ENCODE peak calls at places on chromosomes 2 and 18, in eight cellular contexts. One of them, this sample, is unnamed.

GRCh38 chr18:74496508-74497307 is 545 bp downstream of the CNDP2 start:
- DNase-seq in sigmoid colon: peak
- DNase-seq in left lung: peak
- DNase-seq in vagina: no peak
- DNase-seq in spleen: no peak
- DNase-seq in H1: no peak
- DNase-seq in suprapubic skin: peak
- DNase-seq in tibial artery: peak
- DNase-seq in this sample: peak

GRCh38 chr2:129727286-129727685 is 252.2 kb upstream of the RAB6C start:
- DNase-seq in left lung: no peak
- DNase-seq in spleen: no peak
- DNase-seq in suprapubic skin: peak
- DNase-seq in H1: no peak
- DNase-seq in sigmoid colon: no peak
- DNase-seq in vagina: no peak
- DNase-seq in tibial artery: no peak
- DNase-seq in this sample: no peak

GRCh38 chr2:232568161-232568560 is 17.7 kb downstream of the EIF4E2 start:
- DNase-seq in tibial artery: no peak
- DNase-seq in sigmoid colon: no peak
- DNase-seq in H1: no peak
- DNase-seq in suprapubic skin: no peak
- DNase-seq in left lung: no peak
- DNase-seq in spleen: no peak
- DNase-seq in vagina: no peak
- DNase-seq in this sample: no peak

GRCh38 chr2:195561205-195562032 is 95.6 kb upstream of the SLC39A10 start:
- DNase-seq in vagina: no peak
- DNase-seq in spleen: peak
- DNase-seq in suprapubic skin: no peak
- DNase-seq in left lung: no peak
- DNase-seq in sigmoid colon: no peak
- DNase-seq in tibial artery: no peak
- DNase-seq in H1: no peak
- DNase-seq in this sample: no peak

GRCh38 chr2:222074674-222075073 is 224.1 kb downstream of the PAX3 start:
- DNase-seq in suprapubic skin: no peak
- DNase-seq in spleen: no peak
- DNase-seq in tibial artery: no peak
- DNase-seq in H1: no peak
- DNase-seq in vagina: no peak
- DNase-seq in sigmoid colon: no peak
- DNase-seq in left lung: no peak
- DNase-seq in this sample: no peak

GRCh38 chr2:15945909-15946705 is 5.8 kb downstream of the MYCN start:
- DNase-seq in tibial artery: no peak
- DNase-seq in sigmoid colon: no peak
- DNase-seq in left lung: no peak
- DNase-seq in suprapubic skin: no peak
- DNase-seq in vagina: no peak
- DNase-seq in H1: no peak
- DNase-seq in spleen: no peak
- DNase-seq in this sample: no peak

GRCh38 chr2:207603486-207603885 is 21.7 kb downstream of the METTL21A start:
- DNase-seq in vagina: no peak
- DNase-seq in left lung: no peak
- DNase-seq in H1: no peak
- DNase-seq in suprapubic skin: no peak
- DNase-seq in spleen: no peak
- DNase-seq in sigmoid colon: no peak
- DNase-seq in tibial artery: no peak
- DNase-seq in this sample: no peak

GRCh38 chr2:168992591-168993349 is 38.4 kb downstream of the ABCB11 start:
- DNase-seq in spleen: no peak
- DNase-seq in H1: no peak
- DNase-seq in sigmoid colon: no peak
- DNase-seq in vagina: no peak
- DNase-seq in left lung: no peak
- DNase-seq in tibial artery: no peak
- DNase-seq in suprapubic skin: no peak
- DNase-seq in this sample: no peak

GRCh38 chr2:135258193-135258592 is 206.1 kb downstream of the RAB3GAP1 start:
- DNase-seq in vagina: no peak
- DNase-seq in tibial artery: no peak
- DNase-seq in sigmoid colon: no peak
- DNase-seq in left lung: no peak
- DNase-seq in spleen: no peak
- DNase-seq in suprapubic skin: no peak
- DNase-seq in H1: no peak
- DNase-seq in this sample: no peak

DNA sequence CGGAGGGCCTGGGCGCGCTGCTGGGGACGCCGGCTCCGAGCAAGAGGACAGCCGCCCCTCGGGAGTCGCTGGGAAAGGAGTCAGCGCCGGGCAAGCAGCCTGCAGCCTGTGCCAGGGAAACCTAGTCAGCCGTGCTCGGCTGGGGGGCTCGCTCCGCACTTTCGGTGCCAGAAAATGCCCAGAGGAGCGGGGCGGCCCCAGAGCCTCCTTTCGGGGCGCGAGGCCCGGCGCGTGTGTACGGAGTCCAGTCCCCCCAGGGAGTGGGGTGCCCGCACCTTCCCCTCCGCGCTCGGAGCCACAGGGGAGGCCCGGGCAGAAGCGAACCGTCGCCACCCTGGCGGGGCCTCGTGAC is 81.9 kb upstream of the LDLRAD4 start:
- DNase-seq in vagina: no peak
- DNase-seq in H1: peak
- DNase-seq in left lung: peak
- DNase-seq in tibial artery: no peak
- DNase-seq in sigmoid colon: no peak
- DNase-seq in spleen: no peak
- DNase-seq in suprapubic skin: no peak
- DNase-seq in this sample: peak
- TF ChIP-seq CTCF in vagina: no peak
- TF ChIP-seq CTCF in H1: no peak
- TF ChIP-seq CTCF in left lung: no peak
- TF ChIP-seq CTCF in tibial artery: no peak
- TF ChIP-seq CTCF in sigmoid colon: no peak
- TF ChIP-seq CTCF in spleen: no peak
- TF ChIP-seq CTCF in suprapubic skin: no peak
- TF ChIP-seq CTCF in this sample: no peak

GRCh38 chr2:96947949-96948348 is 38.4 kb downstream of the FAM178B start:
- DNase-seq in spleen: no peak
- DNase-seq in vagina: no peak
- DNase-seq in left lung: peak
- DNase-seq in sigmoid colon: no peak
- DNase-seq in suprapubic skin: no peak
- DNase-seq in H1: no peak
- DNase-seq in tibial artery: no peak
- DNase-seq in this sample: no peak
- H3K4me3 ChIP-seq in spleen: no peak
- H3K4me3 ChIP-seq in vagina: no peak
- H3K4me3 ChIP-seq in left lung: no peak
- H3K4me3 ChIP-seq in sigmoid colon: no peak
- H3K4me3 ChIP-seq in suprapubic skin: no peak
- H3K4me3 ChIP-seq in H1: no peak
- H3K4me3 ChIP-seq in tibial artery: no peak
- H3K4me3 ChIP-seq in this sample: no peak

DNA sequence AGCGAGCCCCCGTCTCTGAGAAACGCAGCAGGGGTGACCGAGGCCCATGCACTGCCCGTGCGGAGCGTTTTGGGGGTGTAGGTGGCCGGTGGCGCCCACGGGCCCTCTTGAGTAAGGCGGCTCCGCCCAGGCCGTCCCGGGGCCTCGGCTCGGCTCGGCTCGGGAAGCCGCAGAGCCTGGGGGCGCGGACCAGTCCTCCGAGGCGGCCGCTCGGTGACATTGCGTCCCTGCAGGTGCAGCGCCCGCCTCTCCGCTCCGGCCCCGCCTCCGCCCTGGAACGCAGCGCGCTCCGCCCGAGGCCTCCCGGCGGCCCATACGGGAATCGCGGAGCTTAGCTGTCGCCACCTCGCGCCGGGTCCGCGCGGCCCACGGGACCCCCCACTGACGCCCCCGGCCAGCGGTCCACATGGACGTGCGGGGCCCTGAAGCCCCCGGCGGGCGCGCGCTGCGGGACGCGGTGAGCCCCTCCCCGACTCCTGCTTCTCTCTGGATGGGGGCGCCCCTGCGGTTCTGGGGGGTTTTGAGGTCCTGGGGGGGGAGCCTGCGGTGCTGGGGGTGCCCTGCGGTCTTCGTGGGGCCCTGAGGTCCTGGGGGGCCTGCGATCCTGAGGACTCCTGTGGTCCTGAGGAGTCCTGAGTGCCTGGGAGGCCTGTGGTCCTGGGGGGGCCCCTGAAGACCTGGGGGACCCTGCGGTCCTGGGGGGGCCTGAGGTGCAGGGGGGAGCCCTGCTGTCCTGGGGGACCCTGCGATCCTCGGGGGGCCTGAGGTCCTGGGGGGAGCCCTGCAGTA is at the start of gene HSBP1L1:
- DNase-seq in vagina: no peak
- DNase-seq in H1: peak
- DNase-seq in left lung: peak
- DNase-seq in suprapubic skin: no peak
- DNase-seq in tibial artery: no peak
- DNase-seq in spleen: peak
- DNase-seq in sigmoid colon: peak
- DNase-seq in this sample: peak
- TF ChIP-seq CTCF in vagina: no peak
- TF ChIP-seq CTCF in H1: peak
- TF ChIP-seq CTCF in left lung: no peak
- TF ChIP-seq CTCF in suprapubic skin: no peak
- TF ChIP-seq CTCF in tibial artery: peak
- TF ChIP-seq CTCF in spleen: peak
- TF ChIP-seq CTCF in sigmoid colon: peak
- TF ChIP-seq CTCF in this sample: no peak

GRCh38 chr18:76741346-76741745 is 81.0 kb upstream of the ZNF236 start:
- DNase-seq in tibial artery: no peak
- DNase-seq in vagina: no peak
- DNase-seq in suprapubic skin: no peak
- DNase-seq in spleen: no peak
- DNase-seq in H1: no peak
- DNase-seq in left lung: no peak
- DNase-seq in sigmoid colon: no peak
- DNase-seq in this sample: no peak
- H3K4me3 ChIP-seq in tibial artery: no peak
- H3K4me3 ChIP-seq in vagina: no peak
- H3K4me3 ChIP-seq in suprapubic skin: no peak
- H3K4me3 ChIP-seq in spleen: no peak
- H3K4me3 ChIP-seq in H1: no peak
- H3K4me3 ChIP-seq in left lung: no peak
- H3K4me3 ChIP-seq in sigmoid colon: no peak
- H3K4me3 ChIP-seq in this sample: no peak

DNA sequence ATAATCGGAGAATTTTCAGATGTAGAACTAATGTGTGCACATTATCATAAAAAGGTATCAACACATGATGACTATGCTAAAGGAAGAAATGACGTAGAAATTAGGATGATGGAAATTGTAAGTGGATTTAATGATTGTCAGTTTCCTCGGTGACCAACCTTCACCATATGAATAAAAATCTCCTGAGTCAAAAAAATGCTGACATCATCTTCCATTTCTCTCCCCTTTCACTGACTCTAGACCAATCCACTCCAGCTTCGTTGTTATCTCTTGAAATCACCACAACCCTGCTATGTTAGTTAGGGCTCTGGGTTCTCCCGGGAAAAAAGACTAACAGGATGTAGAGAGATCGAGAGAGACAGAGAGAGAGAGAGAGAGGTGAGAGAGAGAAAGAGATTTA is 204.8 kb upstream of the KYNU start:
- DNase-seq in vagina: no peak
- DNase-seq in tibial artery: no peak
- DNase-seq in left lung: no peak
- DNase-seq in spleen: no peak
- DNase-seq in suprapubic skin: no peak
- DNase-seq in sigmoid colon: no peak
- DNase-seq in H1: no peak
- DNase-seq in this sample: no peak
- TF ChIP-seq CTCF in vagina: no peak
- TF ChIP-seq CTCF in tibial artery: no peak
- TF ChIP-seq CTCF in left lung: no peak
- TF ChIP-seq CTCF in spleen: no peak
- TF ChIP-seq CTCF in suprapubic skin: no peak
- TF ChIP-seq CTCF in sigmoid colon: no peak
- TF ChIP-seq CTCF in H1: no peak
- TF ChIP-seq CTCF in this sample: no peak

GRCh38 chr2:105385703-105386540 is 12.9 kb downstream of the FHL2 start:
- DNase-seq in suprapubic skin: no peak
- DNase-seq in H1: no peak
- DNase-seq in tibial artery: no peak
- DNase-seq in sigmoid colon: no peak
- DNase-seq in spleen: no peak
- DNase-seq in left lung: no peak
- DNase-seq in vagina: no peak
- DNase-seq in this sample: no peak

GRCh38 chr2:105384216-105384615 is 14.6 kb downstream of the FHL2 start:
- DNase-seq in suprapubic skin: no peak
- DNase-seq in spleen: no peak
- DNase-seq in tibial artery: no peak
- DNase-seq in vagina: no peak
- DNase-seq in sigmoid colon: no peak
- DNase-seq in left lung: no peak
- DNase-seq in H1: no peak
- DNase-seq in this sample: no peak

GRCh38 chr2:105388971-105389381 is 9.9 kb downstream of the FHL2 start:
- DNase-seq in H1: no peak
- DNase-seq in suprapubic skin: no peak
- DNase-seq in spleen: no peak
- DNase-seq in sigmoid colon: no peak
- DNase-seq in left lung: no peak
- DNase-seq in tibial artery: no peak
- DNase-seq in vagina: no peak
- DNase-seq in this sample: no peak

GRCh38 chr2:105384861-105385260 is 14.0 kb downstream of the FHL2 start:
- DNase-seq in tibial artery: no peak
- DNase-seq in spleen: no peak
- DNase-seq in sigmoid colon: no peak
- DNase-seq in vagina: no peak
- DNase-seq in H1: no peak
- DNase-seq in left lung: no peak
- DNase-seq in suprapubic skin: no peak
- DNase-seq in this sample: no peak

DNA sequence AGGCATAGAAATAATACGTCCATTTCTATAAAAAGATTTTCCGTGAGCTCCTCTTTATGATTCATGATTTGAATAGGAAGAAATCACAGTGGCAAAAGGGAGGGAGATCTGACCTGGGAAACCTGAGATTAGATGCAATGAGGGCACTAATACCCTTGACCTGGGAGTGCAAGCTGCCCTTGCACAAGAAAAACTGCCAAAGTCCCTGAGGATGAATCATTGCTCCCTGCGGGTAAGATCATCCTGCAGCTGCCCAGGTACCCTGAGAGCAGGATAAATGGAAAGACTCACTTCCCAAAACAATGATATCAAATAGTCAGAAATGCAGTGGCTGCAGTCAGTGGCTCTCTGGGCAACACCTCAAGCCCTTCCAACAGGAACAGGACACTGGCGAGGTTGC is 11.6 kb downstream of the FHL2 start:
- DNase-seq in sigmoid colon: no peak
- DNase-seq in tibial artery: no peak
- DNase-seq in vagina: no peak
- DNase-seq in spleen: no peak
- DNase-seq in H1: no peak
- DNase-seq in suprapubic skin: no peak
- DNase-seq in left lung: no peak
- DNase-seq in this sample: no peak
- H3K4me3 ChIP-seq in sigmoid colon: no peak
- H3K4me3 ChIP-seq in tibial artery: no peak
- H3K4me3 ChIP-seq in vagina: no peak
- H3K4me3 ChIP-seq in spleen: no peak
- H3K4me3 ChIP-seq in H1: no peak
- H3K4me3 ChIP-seq in suprapubic skin: no peak
- H3K4me3 ChIP-seq in left lung: no peak
- H3K4me3 ChIP-seq in this sample: no peak